ENCODE peak calls at places on chromosomes 11 and 22, in six cellular contexts. H is OCI-LY7, X is A549, P is BE2C, R is HFF-Myc, J is AG04449. B is an unnamed sample.

GRCh38 chr11:66497206-66497605 is 13.2 kb upstream of the BBS1 start:
- DNase-seq in H (no peak), R (no peak), X (no peak), J (no peak), P (no peak), B (no peak)

GRCh38 chr11:117072517-117073218 is 25.6 kb downstream of the SIK3 start:
- DNase-seq in H (no peak), X (peak), P (no peak), J (peak), R (peak), B (no peak)

GRCh38 chr11:77101043-77101537 is 1.6 kb upstream of the OMP start:
- DNase-seq in H (peak), J (no peak), X (peak), R (no peak), P (peak), B (peak)

GRCh38 chr11:68504432-68505066 is 44.0 kb downstream of the PPP6R3 start:
- DNase-seq in X (no peak), H (no peak), P (no peak), J (no peak), R (no peak), B (no peak)

GRCh38 chr22:20178075-20178921 is 27.4 kb upstream of the CCDC188 start:
- DNase-seq in P (no peak), H (no peak), R (no peak), X (no peak), J (no peak), B (no peak)

GRCh38 chr11:130783322-130783721 is 133.0 kb downstream of the SNX19 start:
- DNase-seq in J (no peak), H (no peak), X (no peak), P (no peak), R (no peak), B (no peak)

GRCh38 chr22:24433868-24434471 is 6.6 kb downstream of the ADORA2A start:
- DNase-seq in P (no peak), J (no peak), H (peak), X (no peak), R (no peak), B (peak)

GRCh38 chr11:131661137-131661536 is 290.7 kb downstream of the NTM start:
- DNase-seq in J (no peak), X (no peak), R (no peak), H (no peak), P (no peak), B (no peak)

GRCh38 chr22:35863432-35863831 is 145.8 kb downstream of the APOL5 start:
- DNase-seq in J (no peak), P (peak), R (no peak), X (no peak), H (peak), B (no peak)

GRCh38 chr11:95531116-95531515 is 258.5 kb downstream of the FAM76B start:
- DNase-seq in P (no peak), J (no peak), X (no peak), H (no peak), R (peak), B (no peak)

GRCh38 chr11:55572548-55572947 is 620 bp downstream of the OR4C16 start:
- DNase-seq in R (no peak), H (no peak), X (no peak), J (no peak), P (no peak), B (no peak)

GRCh38 chr11:45801723-45802315 is 3.1 kb upstream of the SLC35C1 start:
- DNase-seq in X (peak), R (no peak), H (peak), J (no peak), P (no peak), B (no peak)

GRCh38 chr11:67276821-67277230 is 10.6 kb downstream of the GRK2 start:
- DNase-seq in R (no peak), H (peak), X (no peak), J (no peak), P (peak), B (peak)

GRCh38 chr11:46288451-46288850 is 11.0 kb downstream of the CREB3L1 start:
- DNase-seq in P (no peak), R (no peak), X (no peak), J (no peak), H (no peak), B (no peak)

GRCh38 chr11:67268036-67268683 is 1.9 kb downstream of the GRK2 start:
- DNase-seq in X (no peak), R (no peak), J (no peak), H (peak), P (no peak), B (peak)

GRCh38 chr11:12279672-12280108 is 97.7 kb upstream of the PARVA start:
- DNase-seq in H (no peak), X (no peak), R (no peak), J (no peak), P (no peak), B (no peak)

GRCh38 chr11:3971756-3972404 is 116.4 kb downstream of the STIM1 start:
- DNase-seq in P (no peak), H (no peak), R (no peak), J (no peak), X (peak), B (no peak)

GRCh38 chr11:46247090-46247489 is 30.4 kb upstream of the CREB3L1 start:
- DNase-seq in X (no peak), J (no peak), R (no peak), H (no peak), P (no peak), B (no peak)

GRCh38 chr11:70191495-70192140 is 11.5 kb upstream of the FADD start:
- DNase-seq in P (peak), R (no peak), X (peak), J (no peak), H (no peak), B (no peak)

GRCh38 chr11:6931146-6931713 is 5.0 kb downstream of the ZNF215 start:
- DNase-seq in P (no peak), X (no peak), J (no peak), H (no peak), R (no peak), B (no peak)

GRCh38 chr22:23832226-23833016 is 6.4 kb downstream of the DERL3 start:
- DNase-seq in J (no peak), P (no peak), H (no peak), R (no peak), X (no peak), B (no peak)

GRCh38 chr11:550021-550745 is 10.4 kb downstream of the LMNTD2 start:
- DNase-seq in X (no peak), J (no peak), P (no peak), R (no peak), H (no peak), B (no peak)

GRCh38 chr11:84824624-84825023 is 802.5 kb downstream of the DLG2 start:
- DNase-seq in H (no peak), R (no peak), P (no peak), J (no peak), X (no peak), B (no peak)

GRCh38 chr22:20199906-20200305 is 49.1 kb upstream of the CCDC188 start:
- DNase-seq in H (no peak), J (no peak), X (no peak), R (no peak), P (no peak), B (no peak)

GRCh38 chr11:119056397-119056999 is 507 bp downstream of the HYOU1 start:
- DNase-seq in R (no peak), X (no peak), J (no peak), H (peak), P (peak), B (peak)

GRCh38 chr11:120657306-120658070 is 145.9 kb downstream of the GRIK4 start:
- DNase-seq in H (no peak), P (no peak), R (no peak), X (no peak), J (no peak), B (no peak)

GRCh38 chr11:75191330-75191717 is 40.4 kb downstream of the SLCO2B1 start:
- DNase-seq in X (no peak), J (no peak), P (no peak), H (no peak), R (no peak), B (no peak)

GRCh38 chr11:27703453-27703852 is 3.2 kb upstream of the BDNF start:
- DNase-seq in H (no peak), R (no peak), J (peak), P (no peak), X (peak), B (no peak)

GRCh38 chr11:132908017-132908810 is 624.1 kb downstream of the OPCML start:
- DNase-seq in R (no peak), J (no peak), P (no peak), X (no peak), H (no peak), B (no peak)

GRCh38 chr22:43270314-43270908 is 72.8 kb downstream of the SCUBE1 start:
- DNase-seq in P (peak), J (no peak), R (no peak), H (no peak), X (peak), B (no peak)
- TF ChIP-seq CTCF in P (peak), J (no peak), R (peak), H (no peak), X (no peak), B (no peak)

GRCh38 chr11:57460017-57460755 is at the start of gene RTN4RL2:
- DNase-seq in H (peak), J (no peak), R (no peak), X (peak), P (peak), B (no peak)
- TF ChIP-seq CTCF in H (peak), J (peak), R (peak), X (peak), P (no peak), B (no peak)

DNA sequence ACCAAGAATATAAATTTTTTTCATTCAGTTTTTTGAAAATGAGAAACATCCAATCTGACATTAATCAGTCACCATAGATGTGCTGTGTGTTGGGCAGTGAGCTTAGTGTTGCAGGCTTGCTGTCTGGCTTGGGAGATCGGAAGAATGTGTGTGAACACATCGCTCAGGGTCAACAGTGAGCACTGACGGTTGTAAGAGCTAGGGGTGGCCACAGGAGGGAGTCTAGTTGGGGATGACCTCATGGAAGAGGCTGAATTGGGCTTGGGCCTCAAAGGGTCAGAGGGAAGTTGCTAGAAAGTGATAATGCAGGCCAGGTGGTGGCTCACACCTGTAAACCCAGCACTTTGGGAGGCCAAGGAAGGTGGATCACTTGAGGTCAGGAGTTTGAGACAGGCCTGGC is 375.4 kb downstream of the DDX10 start:
- DNase-seq in X (peak), J (no peak), P (peak), H (no peak), R (no peak), B (no peak)
- TF ChIP-seq CTCF in X (no peak), J (no peak), P (peak), H (no peak), R (peak), B (no peak)

GRCh38 chr11:128691802-128692749 is 1.8 kb upstream of the FLI1 start:
- DNase-seq in X (no peak), H (no peak), R (no peak), J (no peak), P (no peak), B (no peak)
- TF ChIP-seq CTCF in X (no peak), H (peak), R (no peak), J (peak), P (peak), B (peak)

B was measured in CD14-positive monocyte.